ENCODE peak calls at places on chromosomes 1 and 21, in eight cellular contexts. H, F, W, X, K, A, C and S are unnamed samples.

GRCh38 chr1:245583575-245584330 is 429.0 kb downstream of the KIF26B start:
- DNase-seq in H (no peak), F (no peak), W (no peak), X (no peak), K (no peak), A (no peak), C (no peak), S (no peak)

GRCh38 chr1:56413671-56414199 is 165.6 kb downstream of the PLPP3 start:
- DNase-seq in H (no peak), F (no peak), W (no peak), X (no peak), K (no peak), A (no peak), C (no peak), S (no peak)

GRCh38 chr1:231748744-231749143 is 122.2 kb downstream of the DISC1 start:
- DNase-seq in H (no peak), F (peak), W (no peak), X (no peak), K (no peak), A (no peak), C (peak), S (no peak)

GRCh38 chr1:6103854-6104530 is 58.3 kb downstream of the KCNAB2 start:
- DNase-seq in H (no peak), F (no peak), W (no peak), X (no peak), K (no peak), A (no peak), C (no peak), S (peak)

GRCh38 chr1:78779831-78780230 is 130.2 kb downstream of the IFI44 start:
- DNase-seq in H (peak), F (no peak), W (no peak), X (no peak), K (no peak), A (no peak), C (peak), S (no peak)

GRCh38 chr1:12654004-12654567 is 10.2 kb downstream of the AADACL4 start:
- DNase-seq in H (no peak), F (no peak), W (no peak), X (no peak), K (no peak), A (no peak), C (peak), S (no peak)

GRCh38 chr1:33575324-33575879 is 103.0 kb downstream of the ZSCAN20 start:
- DNase-seq in H (no peak), F (no peak), W (no peak), X (no peak), K (no peak), A (no peak), C (no peak), S (no peak)

GRCh38 chr1:29123871-29124365 is at the start of gene TMEM200B:
- DNase-seq in H (no peak), F (peak), W (peak), X (peak), K (no peak), A (no peak), C (no peak), S (peak)

GRCh38 chr1:33925586-33925985 is 61.7 kb downstream of the HMGB4 start:
- DNase-seq in H (no peak), F (no peak), W (no peak), X (no peak), K (no peak), A (no peak), C (no peak), S (no peak)

GRCh38 chr21:32795802-32796489 is 24.4 kb upstream of the PAXBP1 start:
- DNase-seq in H (no peak), F (no peak), W (no peak), X (no peak), K (no peak), A (no peak), C (no peak), S (no peak)

GRCh38 chr1:32903991-32904776 is 3.0 kb upstream of the TMEM54 start:
- DNase-seq in H (no peak), F (no peak), W (peak), X (no peak), K (peak), A (peak), C (no peak), S (peak)

GRCh38 chr1:200033511-200034261 is 6.2 kb downstream of the NR5A2 start:
- DNase-seq in H (no peak), F (no peak), W (peak), X (no peak), K (peak), A (no peak), C (no peak), S (peak)

GRCh38 chr1:9651565-9652378 is at the start of gene PIK3CD:
- DNase-seq in H (no peak), F (no peak), W (no peak), X (no peak), K (no peak), A (no peak), C (peak), S (no peak)

GRCh38 chr21:25370311-25370744 is 237.0 kb downstream of the MRPL39 start:
- DNase-seq in H (peak), F (no peak), W (no peak), X (no peak), K (no peak), A (no peak), C (peak), S (peak)

GRCh38 chr1:147700042-147700711 is 29.9 kb upstream of the ACP6 start:
- DNase-seq in H (peak), F (peak), W (no peak), X (peak), K (peak), A (peak), C (peak), S (peak)

GRCh38 chr1:80624682-80625081 is 1176.1 kb upstream of the ADGRL2 start:
- DNase-seq in H (no peak), F (no peak), W (no peak), X (no peak), K (no peak), A (no peak), C (no peak), S (no peak)

GRCh38 chr1:179929955-179930798 is 24.4 kb upstream of the CEP350 start:
- DNase-seq in H (peak), F (no peak), W (no peak), X (no peak), K (no peak), A (no peak), C (no peak), S (peak)

GRCh38 chr1:117794073-117794472 is 135.3 kb downstream of the GDAP2 start:
- DNase-seq in H (no peak), F (no peak), W (no peak), X (no peak), K (no peak), A (no peak), C (peak), S (no peak)

GRCh38 chr1:206651958-206652890 is 16.9 kb downstream of the DYRK3 start:
- DNase-seq in H (no peak), F (no peak), W (no peak), X (no peak), K (peak), A (no peak), C (no peak), S (peak)

GRCh38 chr21:44880762-44881585 is 7.5 kb upstream of the PTTG1IP start:
- DNase-seq in H (peak), F (no peak), W (no peak), X (no peak), K (no peak), A (no peak), C (peak), S (no peak)

GRCh38 chr1:116276532-116276931 is 96.5 kb upstream of the ATP1A1 start:
- DNase-seq in H (no peak), F (no peak), W (no peak), X (no peak), K (no peak), A (no peak), C (no peak), S (no peak)

GRCh38 chr1:203039609-203040517 is 13.6 kb downstream of the PPFIA4 start:
- DNase-seq in H (no peak), F (no peak), W (no peak), X (no peak), K (no peak), A (no peak), C (no peak), S (no peak)

GRCh38 chr1:232806071-232806510 is 875 bp downstream of the MAP10 start:
- DNase-seq in H (no peak), F (no peak), W (no peak), X (no peak), K (no peak), A (no peak), C (no peak), S (no peak)

GRCh38 chr1:3454811-3455618 is 550 bp downstream of the ARHGEF16 start:
- DNase-seq in H (no peak), F (no peak), W (peak), X (no peak), K (peak), A (peak), C (no peak), S (peak)

GRCh38 chr21:39314155-39315027 is 959 bp upstream of the BRWD1 start:
- DNase-seq in H (peak), F (peak), W (peak), X (peak), K (peak), A (peak), C (peak), S (peak)
- TF ChIP-seq CTCF in H (no peak), F (no peak), W (no peak), X (no peak), K (no peak), A (peak), C (no peak), S (no peak)

GRCh38 chr1:59223213-59223612 is 73.7 kb upstream of the FGGY start:
- DNase-seq in H (no peak), F (no peak), W (no peak), X (no peak), K (no peak), A (no peak), C (no peak), S (no peak)

GRCh38 chr1:59219926-59220325 is 77.0 kb upstream of the FGGY start:
- DNase-seq in H (no peak), F (no peak), W (no peak), X (no peak), K (no peak), A (no peak), C (peak), S (no peak)

GRCh38 chr1:59220356-59220755 is 76.5 kb upstream of the FGGY start:
- DNase-seq in H (no peak), F (no peak), W (no peak), X (no peak), K (no peak), A (no peak), C (no peak), S (no peak)

GRCh38 chr1:59225594-59225993 is 71.3 kb upstream of the FGGY start:
- DNase-seq in H (no peak), F (no peak), W (no peak), X (no peak), K (no peak), A (no peak), C (no peak), S (no peak)

GRCh38 chr1:59223943-59224639 is 72.8 kb upstream of the FGGY start:
- DNase-seq in H (no peak), F (no peak), W (no peak), X (no peak), K (no peak), A (no peak), C (peak), S (no peak)
- H3K27ac ChIP-seq in H (no peak), F (no peak), W (no peak), X (no peak), K (no peak), A (no peak), C (no peak), S (no peak)

GRCh38 chr1:45686081-45687013 is at the start of gene GPBP1L1:
- DNase-seq in H (peak), F (peak), W (peak), X (peak), K (peak), A (peak), C (peak), S (peak)
- TF ChIP-seq POLR2A in H (peak), F (peak), W (peak), X (peak), K (peak), A (no peak), C (peak), S (peak)

GRCh38 chr1:177343445-177343844 is 172.7 kb downstream of the BRINP2 start:
- DNase-seq in H (no peak), F (no peak), W (no peak), X (no peak), K (no peak), A (no peak), C (no peak), S (no peak)
- TF ChIP-seq CTCF in H (no peak), F (no peak), W (no peak), X (no peak), K (no peak), A (no peak), C (no peak), S (no peak)

GRCh38 chr1:30777906-30778155 is 20.3 kb upstream of the LAPTM5 start:
- DNase-seq in H (no peak), F (no peak), W (no peak), X (no peak), K (no peak), A (no peak), C (no peak), S (no peak)
- H3K27ac ChIP-seq in H (no peak), F (no peak), W (no peak), X (no peak), K (no peak), A (no peak), C (no peak), S (no peak)

GRCh38 chr1:155134858-155135415 is 715 bp upstream of the SLC50A1 start:
- DNase-seq in H (peak), F (peak), W (peak), X (peak), K (peak), A (peak), C (peak), S (peak)
- TF ChIP-seq POLR2A in H (no peak), F (peak), W (peak), X (no peak), K (no peak), A (no peak), C (no peak), S (no peak)

GRCh38 chr1:8315573-8316475 is 2.1 kb upstream of the SLC45A1 start:
- DNase-seq in H (no peak), F (no peak), W (no peak), X (no peak), K (no peak), A (no peak), C (no peak), S (no peak)
- TF ChIP-seq CTCF in H (no peak), F (no peak), W (no peak), X (no peak), K (peak), A (no peak), C (peak), S (no peak)

GRCh38 chr1:246609632-246610031 is 43.4 kb downstream of the CNST start:
- DNase-seq in H (no peak), F (no peak), W (no peak), X (no peak), K (no peak), A (no peak), C (no peak), S (no peak)
- H3K27ac ChIP-seq in H (peak), F (no peak), W (no peak), X (no peak), K (no peak), A (peak), C (peak), S (peak)

DNA sequence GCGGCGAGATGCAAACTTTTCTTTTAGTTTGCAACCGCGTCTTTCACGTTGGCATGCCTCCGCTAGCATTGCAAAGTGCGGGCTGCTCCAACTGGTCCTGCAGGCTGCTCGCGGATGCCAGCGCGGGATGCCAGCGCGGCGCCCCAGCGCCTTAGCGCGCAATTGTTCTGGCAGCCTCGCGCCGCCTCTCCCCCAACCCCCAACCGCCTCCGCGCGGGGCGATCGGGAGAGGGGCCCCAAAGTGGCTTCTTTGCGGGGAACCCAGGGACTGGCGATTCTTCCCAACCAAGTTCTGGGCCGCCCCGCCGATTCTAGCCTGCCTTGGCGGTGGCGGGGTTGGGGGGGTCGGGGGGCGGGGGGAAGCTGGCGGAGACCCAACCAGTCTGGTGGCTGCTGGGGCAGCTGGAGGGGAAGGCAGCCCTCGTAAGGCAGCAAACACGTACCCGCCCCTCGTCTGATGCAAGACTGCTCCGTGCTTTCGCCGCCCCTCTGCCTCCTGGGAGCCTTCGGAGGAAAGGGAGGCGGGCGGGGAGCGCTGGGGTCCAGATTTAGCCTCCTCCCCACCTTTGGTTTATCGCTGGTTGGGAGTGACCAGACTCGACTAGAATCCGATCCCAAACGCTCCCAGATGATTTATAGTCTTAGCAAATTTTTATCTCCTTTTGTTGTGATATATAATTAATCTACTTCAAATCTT is 756 bp downstream of the PHGDH start:
- DNase-seq in H (peak), F (peak), W (peak), X (peak), K (peak), A (peak), C (peak), S (peak)
- TF ChIP-seq POLR2A in H (no peak), F (no peak), W (no peak), X (no peak), K (no peak), A (no peak), C (peak), S (no peak)